ENCODE peak calls at places on chromosomes 7 and 10, in five cellular contexts. E is Peyer's patch, O is A549, S is prostate gland, Q is adrenal gland. Z is an unnamed sample.

GRCh38 chr10:72981882-72982529 is 27.4 kb upstream of the PLA2G12B start:
- DNase-seq in O (no peak), S (no peak), Q (no peak), E (no peak), Z (no peak)

GRCh38 chr10:96752380-96752779 is 32.1 kb upstream of the PIK3AP1 start:
- DNase-seq in Q (no peak), O (no peak), S (no peak), E (no peak), Z (no peak)

GRCh38 chr10:126110434-126110833 is 214.1 kb downstream of the FANK1 start:
- DNase-seq in Q (no peak), O (no peak), S (no peak), E (no peak), Z (no peak)

GRCh38 chr10:43124094-43124521 is 14.1 kb upstream of the CSGALNACT2 start:
- DNase-seq in O (no peak), S (no peak), Q (peak; percentile 3), E (peak; percentile 35), Z (no peak)

GRCh38 chr7:150409300-150410030 is 30.3 kb downstream of the ZNF775 start:
- DNase-seq in Q (no peak), S (no peak), E (no peak), O (no peak), Z (no peak)

GRCh38 chr10:105063796-105064195 is 422.7 kb downstream of the SORCS3 start:
- DNase-seq in O (peak; percentile 23), S (no peak), E (peak; percentile 79), Q (peak; percentile 8), Z (no peak)

GRCh38 chr7:154720016-154720415 is 282.9 kb downstream of the PAXIP1 start:
- DNase-seq in O (no peak), E (no peak), S (no peak), Q (no peak), Z (no peak)

GRCh38 chr10:46216836-46217748 is 69.7 kb upstream of the ANTXRL start:
- DNase-seq in E (no peak), O (no peak), Q (no peak), S (no peak), Z (no peak)

GRCh38 chr7:95157381-95157780 is 167.0 kb downstream of the PON1 start:
- DNase-seq in O (no peak), E (no peak), Q (no peak), S (no peak), Z (no peak)

GRCh38 chr7:73908123-73908611 is 47.2 kb downstream of the TMEM270 start:
- DNase-seq in O (no peak), Q (no peak), E (peak; percentile 34), S (no peak), Z (no peak)

GRCh38 chr7:27143022-27143949 is at the start of gene HOXA5:
- DNase-seq in O (peak; percentile 96), Q (peak; percentile 93), S (peak; percentile 80), E (peak; percentile 84), Z (peak; percentile 86)

GRCh38 chr10:103491729-103492364 is 1.7 kb upstream of the NEURL1 start:
- DNase-seq in S (no peak), E (no peak), Q (peak; percentile 74), O (peak; percentile 77), Z (peak; percentile 65)

GRCh38 chr10:127989481-127989964 is 82.6 kb downstream of the PTPRE start:
- DNase-seq in E (peak; percentile 37), S (no peak), O (no peak), Q (no peak), Z (no peak)

GRCh38 chr7:45624392-45624760 is 50.2 kb downstream of the ADCY1 start:
- DNase-seq in S (peak; percentile 29), O (no peak), E (no peak), Q (no peak), Z (no peak)

GRCh38 chr7:154832557-154833138 is 170.3 kb downstream of the PAXIP1 start:
- DNase-seq in S (no peak), O (peak; percentile 44), E (peak; percentile 68), Q (peak; percentile 19), Z (no peak)

GRCh38 chr7:129801882-129802281 is 150.9 kb downstream of the UBE2H start:
- DNase-seq in E (no peak), O (no peak), S (no peak), Q (no peak), Z (no peak)

GRCh38 chr7:37666026-37666780 is 17.4 kb upstream of the GPR141 start:
- DNase-seq in S (no peak), Q (no peak), E (no peak), O (peak; percentile 90), Z (no peak)

GRCh38 chr10:13087986-13088618 is 11.9 kb upstream of the OPTN start:
- DNase-seq in S (no peak), E (no peak), O (peak; percentile 71), Q (no peak), Z (no peak)

GRCh38 chr10:86600296-86600695 is 54.1 kb upstream of the OPN4 start:
- DNase-seq in S (no peak), O (no peak), E (no peak), Q (no peak), Z (no peak)

GRCh38 chr7:47587389-47587788 is 5.5 kb upstream of the TNS3 start:
- DNase-seq in S (no peak), E (no peak), O (peak; percentile 80), Q (peak; percentile 31), Z (no peak)

GRCh38 chr7:104940023-104940710 is 73.8 kb upstream of the KMT2E start:
- DNase-seq in Q (no peak), O (no peak), E (no peak), S (no peak), Z (no peak)

GRCh38 chr10:98886686-98887085 is 349.0 kb downstream of the HPSE2 start:
- DNase-seq in E (no peak), Q (no peak), S (no peak), O (no peak), Z (no peak)

GRCh38 chr10:71647526-71648354 is 71.8 kb downstream of the C10orf105 start:
- DNase-seq in E (no peak), S (no peak), O (no peak), Q (no peak), Z (no peak)

GRCh38 chr7:92781117-92781720 is 55.2 kb downstream of the CDK6 start:
- DNase-seq in O (peak; percentile 45), Q (peak; percentile 11), S (no peak), E (no peak), Z (peak; percentile 25)

GRCh38 chr7:67764312-67764711 is 767.7 kb downstream of the TYW1 start:
- DNase-seq in O (peak; percentile 47), E (no peak), Q (no peak), S (no peak), Z (no peak)

DNA sequence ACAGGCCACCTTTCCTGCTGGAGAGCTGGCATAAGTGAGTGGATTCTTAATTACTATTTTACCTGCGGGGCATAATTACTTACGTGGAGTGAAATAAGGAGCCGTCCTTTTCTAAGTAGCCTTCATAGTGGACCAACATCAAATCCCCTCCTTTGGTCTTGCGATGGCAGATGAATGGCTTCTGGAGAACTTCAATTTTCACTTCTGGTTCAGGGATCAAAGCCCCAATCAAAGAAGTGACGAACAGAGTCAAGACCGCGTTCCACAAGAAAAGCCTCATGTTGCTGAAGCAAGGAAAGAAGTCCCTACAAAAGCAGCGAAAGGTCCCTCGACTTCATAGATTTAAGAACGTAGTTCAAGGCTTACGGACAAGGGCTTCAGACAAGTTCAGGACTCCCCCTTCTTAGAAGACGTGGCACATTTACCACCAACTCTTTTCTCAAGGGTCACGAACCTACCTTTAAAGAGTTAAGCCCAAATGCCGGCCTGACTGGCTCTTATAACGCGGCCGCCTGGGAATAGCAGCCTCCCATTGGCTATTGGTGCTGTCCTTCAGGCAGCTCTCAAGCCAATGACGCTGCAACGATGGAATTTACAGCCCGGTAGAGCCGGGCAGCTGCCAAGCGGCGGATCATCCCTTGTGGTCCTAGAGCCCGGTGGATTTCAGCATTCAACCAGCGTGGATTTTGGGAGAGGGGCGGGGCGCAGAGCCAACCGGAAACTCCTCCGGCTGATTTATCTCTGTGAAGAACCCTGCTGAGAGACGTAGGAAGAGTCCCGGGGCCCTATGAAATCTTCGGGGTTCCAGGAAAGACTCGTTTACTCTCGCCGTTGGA is at the start of gene FKBP14:
- DNase-seq in E (peak; percentile 99), S (peak; percentile 98), Q (peak; percentile 98), O (peak; percentile 100), Z (peak; percentile 96)
- TF ChIP-seq POLR2A in E (no peak), S (no peak), Q (no peak), O (no peak), Z (no peak)

GRCh38 chr10:93475227-93475626 is 6.9 kb downstream of the MYOF start:
- DNase-seq in Q (no peak), S (no peak), O (no peak), E (no peak), Z (no peak)
- H3K27ac ChIP-seq in Q (no peak overlapping the region), S (no peak overlapping the region), O (peak overlapping the region; percentile 92), E (no peak overlapping the region), Z (no peak overlapping the region)

GRCh38 chr10:19347592-19347991 is 299.0 kb downstream of the MALRD1 start:
- DNase-seq in S (no peak), O (peak; percentile 2), E (no peak), Q (no peak), Z (no peak)
- H3K4me3 ChIP-seq in S (no peak overlapping the region), O (no peak overlapping the region), E (no peak overlapping the region), Q (no peak overlapping the region), Z (no peak overlapping the region)

GRCh38 chr10:132575320-132576201 is 38.0 kb downstream of the INPP5A start:
- DNase-seq in O (peak; percentile 48), E (peak; percentile 64), S (peak; percentile 92), Q (no peak), Z (no peak)
- TF ChIP-seq POLR2A in O (no peak), E (no peak), S (no peak), Q (no peak), Z (no peak)

GRCh38 chr7:79452495-79453265 is 787 bp downstream of the MAGI2 start:
- DNase-seq in S (peak; percentile 7), E (peak; percentile 44), Q (peak; percentile 69), O (peak; percentile 11), Z (peak; percentile 41)

GRCh38 chr7:79453558-79454324 is at the start of gene MAGI2:
- DNase-seq in Q (peak; percentile 94), S (peak; percentile 43), E (peak; percentile 68), O (peak; percentile 20), Z (peak; percentile 92)

GRCh38 chr7:79455173-79455790 is 1.8 kb upstream of the MAGI2 start:
- DNase-seq in O (no peak), S (no peak), Q (peak; percentile 11), E (no peak), Z (no peak)

GRCh38 chr7:79453266-79453557 is 255 bp downstream of the MAGI2 start:
- DNase-seq in S (no peak), E (no peak), O (no peak), Q (no peak), Z (no peak)

GRCh38 chr7:79454325-79454960 is 976 bp upstream of the MAGI2 start:
- DNase-seq in S (peak; percentile 26), O (no peak), Q (peak; percentile 61), E (peak; percentile 46), Z (peak; percentile 62)
- H3K27ac ChIP-seq in S (peak overlapping the region; percentile 90), O (peak overlapping the region; percentile 92), Q (peak overlapping the region; percentile 98), E (peak overlapping the region; percentile 74), Z (peak overlapping the region; percentile 93)

DNA sequence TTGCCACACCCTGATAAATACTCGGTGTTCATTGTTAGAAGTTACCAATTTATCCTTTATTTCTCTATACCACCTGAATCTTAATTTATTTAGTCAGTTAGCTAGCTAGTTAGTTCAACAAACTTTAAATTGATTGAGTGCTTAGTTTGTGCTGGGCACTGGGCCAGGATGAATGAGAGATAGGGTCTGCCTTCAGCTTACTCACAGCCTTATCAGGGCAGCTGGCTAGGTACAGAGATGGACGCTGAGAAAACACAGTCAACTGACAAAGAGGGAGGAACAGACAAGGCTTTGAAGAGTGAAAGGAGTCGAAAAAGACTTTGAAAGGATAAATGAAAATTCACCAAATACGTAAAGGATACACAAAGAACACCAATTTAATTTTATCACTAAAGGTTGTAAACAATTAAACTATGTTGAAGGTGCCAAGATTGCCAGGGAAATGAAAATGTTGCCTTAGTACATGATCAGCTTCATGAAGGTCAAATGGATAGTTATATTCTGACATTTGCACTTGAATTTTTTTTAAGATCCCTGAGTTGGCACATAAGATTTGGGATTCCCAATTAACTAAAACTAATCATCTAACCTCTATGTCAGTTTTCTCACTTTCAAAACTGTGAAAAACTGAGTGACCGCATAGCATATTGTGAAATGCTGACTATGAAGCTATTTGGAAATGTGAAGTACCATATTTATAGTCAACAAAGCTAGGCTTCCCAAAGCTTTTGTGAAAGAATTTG is 2.1 kb downstream of the CAV2 start:
- DNase-seq in O (peak; percentile 50), Q (peak; percentile 29), S (no peak), E (no peak), Z (peak; percentile 15)
- H3K4me3 ChIP-seq in O (peak overlapping the region; percentile 71), Q (no peak overlapping the region), S (peak overlapping the region; percentile 53), E (peak overlapping the region; percentile 68), Z (peak overlapping the region; percentile 60)

Z was measured in ovary.